ENCODE peak calls at places on chromosomes 3 and 15, in seven cellular contexts. B, A, U, S, H, Y and D are unnamed samples. For H3K9me3 and H3K36me3, the result is how much of the 10 kb centered on the place peaks cover.

GRCh38 chr3:105649469-105649868 is 219.3 kb downstream of the CBLB start:
- DNase-seq in B (no peak), U (no peak), A (no peak), S (no peak), H (no peak), Y (no peak), D (no peak)

GRCh38 chr15:40066531-40066930 is 27.6 kb upstream of the SRP14 start:
- DNase-seq in B (no peak), A (no peak), H (no peak), S (no peak), U (peak), Y (no peak), D (no peak)

GRCh38 chr3:78831446-78831972 is 936.3 kb downstream of the ROBO1 start:
- DNase-seq in A (no peak), Y (no peak), B (no peak), S (no peak), U (no peak), H (no peak), D (no peak)

GRCh38 chr3:66469220-66469640 is 31.6 kb downstream of the LRIG1 start:
- DNase-seq in A (no peak), H (no peak), U (peak), Y (no peak), S (no peak), B (no peak), D (no peak)

GRCh38 chr15:39581501-39582285 is 814 bp downstream of the THBS1 start:
- DNase-seq in Y (peak), A (no peak), S (peak), U (peak), B (peak), H (peak), D (peak)

GRCh38 chr3:131735121-131735520 is 232.3 kb upstream of the MRPL3 start:
- DNase-seq in Y (no peak), S (no peak), B (no peak), U (peak), A (no peak), H (no peak), D (no peak)

GRCh38 chr15:98807262-98807661 is 158.9 kb downstream of the IGF1R start:
- DNase-seq in Y (no peak), H (peak), B (no peak), A (no peak), S (no peak), U (peak), D (no peak)

GRCh38 chr3:13433931-13434330 is 13.8 kb upstream of the NUP210 start:
- DNase-seq in B (no peak), Y (no peak), H (no peak), U (no peak), S (no peak), A (no peak), D (no peak)

GRCh38 chr15:65618575-65619109 is 3.1 kb upstream of the SLC24A1 start:
- DNase-seq in S (no peak), Y (no peak), H (no peak), U (no peak), B (no peak), A (no peak), D (no peak)

GRCh38 chr3:173943264-173943663 is 545.7 kb downstream of the NLGN1 start:
- DNase-seq in U (no peak), Y (no peak), H (no peak), S (no peak), A (no peak), B (no peak), D (no peak)

GRCh38 chr3:80060664-80061063 is 292.9 kb upstream of the ROBO1 start:
- DNase-seq in H (peak), S (no peak), B (no peak), Y (no peak), U (peak), A (no peak), D (no peak)

GRCh38 chr3:66554178-66554577 is 53.4 kb upstream of the LRIG1 start:
- DNase-seq in B (no peak), S (no peak), U (peak), H (peak), A (no peak), Y (no peak), D (no peak)

GRCh38 chr3:90026406-90026805 is 919.0 kb downstream of the EPHA3 start:
- DNase-seq in U (no peak), S (no peak), Y (no peak), A (no peak), H (no peak), B (no peak), D (no peak)

GRCh38 chr15:61426466-61426865 is 197.4 kb upstream of the RORA start:
- DNase-seq in S (no peak), H (no peak), A (no peak), U (no peak), Y (no peak), B (no peak), D (no peak)

GRCh38 chr3:112778298-112779008 is 68.2 kb downstream of the CD200R1L start:
- DNase-seq in Y (no peak), S (no peak), A (no peak), U (peak), B (no peak), H (peak), D (no peak)

GRCh38 chr15:45022871-45023658 is at the start of gene SORD:
- DNase-seq in H (peak), B (peak), S (peak), Y (peak), U (peak), A (peak), D (peak)

GRCh38 chr3:42117175-42118008 is 26.2 kb downstream of the TRAK1 start:
- DNase-seq in U (peak), A (peak), Y (peak), S (no peak), B (no peak), H (peak), D (peak)

GRCh38 chr15:30991301-30992072 is at the start of gene MTMR10:
- DNase-seq in U (peak), S (peak), Y (peak), B (no peak), A (peak), H (peak), D (peak)

GRCh38 chr3:13018039-13018431 is 55.2 kb downstream of the IQSEC1 start:
- DNase-seq in Y (no peak), B (no peak), S (peak), H (no peak), A (no peak), U (no peak), D (peak)

GRCh38 chr3:184022323-184022722 is 4.6 kb upstream of the ABCC5 start:
- DNase-seq in H (no peak), U (no peak), Y (no peak), B (no peak), S (no peak), A (no peak), D (no peak)

GRCh38 chr3:29486087-29486486 is 205.2 kb downstream of the RBMS3 start:
- DNase-seq in B (no peak), H (peak), A (no peak), S (no peak), U (peak), Y (no peak), D (no peak)

GRCh38 chr3:66037330-66037985 is 1.3 kb downstream of the MAGI1 start:
- DNase-seq in A (peak), H (peak), U (peak), S (peak), B (no peak), Y (peak), D (peak)

GRCh38 chr3:109927726-109928125 is 590.4 kb upstream of the DPPA4 start:
- DNase-seq in A (no peak), B (no peak), S (no peak), U (peak), Y (no peak), H (no peak), D (no peak)

GRCh38 chr3:71254251-71254650 is 329.3 kb downstream of the FOXP1 start:
- DNase-seq in H (peak), S (no peak), B (no peak), Y (peak), U (no peak), A (no peak), D (no peak)

GRCh38 chr15:75067123-75067854 is 43.9 kb downstream of the PPCDC start:
- DNase-seq in H (peak), S (no peak), U (peak), A (no peak), Y (no peak), B (peak), D (no peak)

GRCh38 chr3:29514170-29514569 is 233.3 kb downstream of the RBMS3 start:
- DNase-seq in B (no peak), A (no peak), H (peak), S (no peak), Y (no peak), U (no peak), D (no peak)

GRCh38 chr15:87689716-87690115 is 566.8 kb downstream of the NTRK3 start:
- DNase-seq in A (no peak), Y (no peak), B (no peak), H (no peak), S (no peak), U (no peak), D (no peak)

GRCh38 chr3:100331660-100332059 is 2.9 kb upstream of the NIT2 start:
- DNase-seq in H (no peak), U (no peak), A (no peak), B (no peak), S (no peak), Y (no peak), D (no peak)

GRCh38 chr3:152436707-152437615 is 168.2 kb downstream of the MBNL1 start:
- DNase-seq in A (no peak), S (no peak), U (no peak), H (no peak), B (no peak), Y (peak), D (no peak)

GRCh38 chr3:170002829-170003228 is 35.0 kb upstream of the GPR160 start:
- DNase-seq in Y (no peak), A (no peak), H (no peak), B (no peak), U (no peak), S (no peak), D (no peak)

GRCh38 chr15:49709815-49710214 is 89.0 kb downstream of the DTWD1 start:
- DNase-seq in S (no peak), H (no peak), B (no peak), U (no peak), Y (no peak), A (no peak), D (no peak)

GRCh38 chr3:9311265-9311664 is 51.6 kb upstream of the THUMPD3 start:
- DNase-seq in H (no peak), U (peak), S (no peak), A (no peak), Y (peak), B (no peak), D (no peak)

GRCh38 chr3:9322780-9323179 is 40.1 kb upstream of the THUMPD3 start:
- DNase-seq in Y (no peak), H (no peak), A (no peak), S (no peak), B (no peak), U (no peak), D (no peak)

GRCh38 chr3:9314796-9315195 is 48.1 kb upstream of the THUMPD3 start:
- DNase-seq in Y (no peak), S (no peak), A (peak), B (no peak), U (no peak), H (no peak), D (no peak)

DNA sequence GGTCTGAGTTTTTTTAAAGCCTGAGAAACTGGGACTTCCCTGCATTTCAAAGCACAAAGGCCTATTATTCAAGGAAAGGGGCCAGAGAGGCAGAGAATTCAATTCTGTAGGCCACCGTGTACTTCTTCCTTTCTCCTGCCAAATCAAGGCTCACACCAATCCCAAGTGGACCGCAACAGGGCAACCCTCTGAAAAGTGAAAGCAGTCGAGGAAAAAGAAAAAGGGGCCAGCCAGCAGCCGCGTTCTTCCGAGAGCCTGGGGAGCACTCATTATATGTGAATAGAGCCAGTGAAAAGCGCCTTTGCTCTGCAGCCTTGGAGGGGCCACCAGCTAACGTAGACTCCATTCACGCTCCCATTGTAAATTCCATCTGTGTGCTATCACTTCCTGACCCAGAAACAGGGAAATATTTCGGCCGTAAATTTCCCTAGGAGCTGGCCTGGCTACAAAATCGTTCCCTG is 45.9 kb upstream of the THUMPD3 start:
- DNase-seq in A (no peak), U (peak), S (peak), B (no peak), H (peak), Y (peak), D (no peak)
- H3K4me3 ChIP-seq in A (no peak), U (peak), S (peak), B (no peak), H (no peak), Y (no peak), D (no peak)

DNA sequence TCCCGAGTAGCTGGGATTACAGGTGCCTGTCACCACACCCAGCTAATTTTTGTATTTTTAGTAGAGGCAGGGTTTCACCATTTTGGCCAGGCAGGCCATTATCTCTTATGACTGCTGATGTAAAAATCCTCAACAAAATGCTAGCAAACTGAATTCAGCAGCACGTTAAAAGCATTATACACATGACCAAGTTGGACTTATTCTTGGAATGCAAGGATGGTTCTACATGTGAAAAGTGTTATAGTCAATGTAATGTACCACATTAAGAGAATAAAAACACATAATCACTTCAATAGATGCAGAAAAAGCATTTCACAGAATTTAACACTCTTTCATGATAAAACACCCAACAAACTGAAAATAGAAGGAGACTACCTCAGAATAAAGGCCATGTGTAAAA is 20.2 kb downstream of the RNF13 start:
- DNase-seq in B (no peak), S (no peak), U (no peak), A (no peak), Y (no peak), H (no peak), D (no peak)
- H3K9me3 ChIP-seq in B (under half), S (under half), U (under half), A (under half), Y (under half), H (under half), D (under half)

GRCh38 chr15:90916461-90916860 is 13.4 kb downstream of the MAN2A2 start:
- DNase-seq in S (no peak), H (no peak), U (no peak), A (no peak), B (no peak), Y (no peak), D (no peak)

GRCh38 chr15:90915808-90916440 is 12.8 kb downstream of the MAN2A2 start:
- DNase-seq in Y (no peak), H (peak), B (no peak), A (no peak), S (peak), U (peak), D (no peak)

GRCh38 chr15:90918034-90918788 is 14.1 kb downstream of the HDDC3 start:
- DNase-seq in H (no peak), A (no peak), Y (no peak), B (no peak), U (no peak), S (peak), D (no peak)

GRCh38 chr15:90918835-90919234 is 13.5 kb downstream of the HDDC3 start:
- DNase-seq in B (no peak), H (no peak), Y (no peak), A (no peak), S (no peak), U (no peak), D (no peak)

GRCh38 chr15:90917569-90917968 is 14.5 kb downstream of the MAN2A2 start:
- DNase-seq in H (no peak), S (peak), A (no peak), Y (no peak), B (no peak), U (no peak), D (no peak)
- H3K36me3 ChIP-seq in H (under half), S (under half), A (under half), Y (under half), B (under half), U (under half), D (under half)

GRCh38 chr15:64586974-64587373 is 126.6 kb downstream of the ZNF609 start:
- DNase-seq in A (no peak), H (peak), S (no peak), U (no peak), B (no peak), Y (no peak), D (no peak)
- H3K4me3 ChIP-seq in A (no peak), H (no peak), S (no peak), U (no peak), B (no peak), Y (no peak), D (no peak)

GRCh38 chr3:142251951-142252350 is 26.6 kb upstream of the GK5 start:
- DNase-seq in H (no peak), Y (no peak), S (no peak), U (no peak), A (no peak), B (no peak), D (peak)
- H3K9me3 ChIP-seq in H (under half), Y (under half), S (under half), U (under half), A (under half), B (under half), D (under half)

DNA sequence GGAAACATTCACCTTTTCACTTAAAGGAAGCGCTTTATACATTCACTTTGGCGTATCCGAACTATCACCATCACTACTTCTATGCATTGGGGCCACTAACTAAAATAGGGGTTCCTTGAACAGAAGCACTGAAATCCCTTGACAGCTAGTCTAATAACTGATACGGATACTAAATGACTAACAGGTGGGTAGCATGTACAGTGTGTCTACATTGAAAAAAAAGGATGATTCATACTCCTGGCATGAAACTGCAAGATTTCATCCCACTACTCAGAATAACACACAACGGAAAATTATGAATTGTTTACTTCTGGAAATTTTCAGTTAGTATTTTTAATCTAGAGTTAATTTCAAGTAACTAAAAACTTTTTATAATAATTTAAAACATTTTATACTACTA is 96.7 kb downstream of the SMARCC1 start:
- DNase-seq in B (no peak), H (no peak), U (peak), Y (no peak), A (no peak), S (no peak), D (no peak)
- H3K36me3 ChIP-seq in B (under half), H (half or more), U (under half), Y (under half), A (under half), S (under half), D (half or more)

GRCh38 chr3:62873672-62874397 is 1.4 kb downstream of the CADPS start:
- DNase-seq in Y (peak), A (peak), B (no peak), H (no peak), U (peak), S (peak), D (peak)
- H3K4me3 ChIP-seq in Y (no peak), A (peak), B (peak), H (peak), U (peak), S (peak), D (peak)

GRCh38 chr3:11626084-11626463 is 17.6 kb downstream of the VGLL4 start:
- DNase-seq in H (no peak), B (no peak), S (no peak), A (no peak), U (no peak), Y (no peak), D (no peak)
- H3K9me3 ChIP-seq in H (under half), B (under half), S (under half), A (under half), U (under half), Y (under half), D (under half)

GRCh38 chr3:101588626-101589025 is 14.6 kb downstream of the PCNP start:
- DNase-seq in S (no peak), B (no peak), Y (no peak), A (no peak), H (no peak), U (no peak), D (no peak)
- H3K36me3 ChIP-seq in S (under half), B (under half), Y (under half), A (half or more), H (half or more), U (under half), D (half or more)

DNA sequence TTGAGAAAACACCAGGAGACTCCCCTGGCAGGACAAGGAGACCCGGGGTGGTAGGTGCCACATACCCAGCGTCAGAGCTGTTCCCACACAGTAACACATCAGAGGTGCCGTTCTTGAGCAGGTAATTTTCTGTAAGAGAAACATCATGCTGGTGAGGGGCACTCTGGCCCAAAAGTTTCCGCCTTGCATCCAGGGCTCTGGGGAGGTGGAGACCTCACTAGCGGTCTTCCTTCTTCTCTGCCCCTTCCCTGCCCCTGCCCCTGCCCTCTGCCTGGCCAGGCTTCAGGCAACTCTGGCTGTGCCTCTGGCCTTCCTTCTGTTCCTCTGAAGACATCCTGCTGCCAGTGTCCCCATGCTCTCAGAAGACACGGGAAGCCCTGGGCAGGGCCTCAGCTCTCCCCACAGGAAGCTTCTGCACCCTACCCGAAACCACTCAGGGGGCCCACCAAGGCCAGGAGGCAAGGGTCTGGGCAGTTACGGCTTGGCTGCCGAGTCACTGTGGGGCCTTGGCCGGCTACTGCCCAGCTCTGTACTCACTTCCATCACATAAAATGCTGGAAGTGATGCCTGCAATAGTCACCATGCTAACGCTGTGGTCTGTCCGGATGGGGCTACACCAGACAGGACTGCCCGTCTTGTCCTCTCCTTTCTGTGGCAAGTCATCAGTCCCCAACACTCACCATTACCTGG is 41.3 kb downstream of the SCN5A start:
- DNase-seq in H (no peak), B (no peak), A (no peak), S (no peak), U (no peak), Y (no peak), D (no peak)
- H3K4me3 ChIP-seq in H (no peak), B (no peak), A (no peak), S (no peak), U (no peak), Y (no peak), D (no peak)